ENCODE peak calls at places on chromosomes 5 and 9, in six cellular contexts. F is ovary, U is H1, L is neural crest cell, K is HFF-Myc, M is psoas muscle. T is an unnamed sample.

GRCh38 chr5:97854871-97855762 is 672.1 kb upstream of the RIOK2 start:
- DNase-seq in F (no peak), U (no peak), L (no peak), K (no peak), M (no peak), T (no peak)

GRCh38 chr5:88778736-88779135 is 104.2 kb downstream of the MEF2C start:
- DNase-seq in F (no peak), U (no peak), L (no peak), K (no peak), M (no peak), T (no peak)

GRCh38 chr5:128441165-128441564 is 96.9 kb downstream of the FBN2 start:
- DNase-seq in F (no peak), U (no peak), L (no peak), K (no peak), M (no peak), T (no peak)

GRCh38 chr9:13750061-13750460 is 470.6 kb upstream of the MPDZ start:
- DNase-seq in F (no peak), U (no peak), L (no peak), K (no peak), M (no peak), T (no peak)

GRCh38 chr9:130010151-130010988 is 32.6 kb downstream of the FNBP1 start:
- DNase-seq in F (no peak), U (no peak), L (no peak), K (no peak), M (no peak), T (no peak)

GRCh38 chr9:2745560-2746380 is 28.5 kb downstream of the KCNV2 start:
- DNase-seq in F (no peak), U (no peak), L (no peak), K (no peak), M (no peak), T (no peak)

GRCh38 chr9:91187965-91188344 is 173.8 kb downstream of the AUH start:
- DNase-seq in F (no peak), U (no peak), L (no peak), K (no peak), M (no peak), T (no peak)

GRCh38 chr5:158789441-158789840 is 310.3 kb downstream of the EBF1 start:
- DNase-seq in F (no peak), U (no peak), L (no peak), K (no peak), M (no peak), T (no peak)

GRCh38 chr9:84230355-84231136 is 110.0 kb downstream of the SLC28A3 start:
- DNase-seq in F (no peak), U (no peak), L (peak), K (peak), M (no peak), T (no peak)

GRCh38 chr5:36156619-36157018 is 4.7 kb downstream of the SKP2 start:
- DNase-seq in F (no peak), U (no peak), L (no peak), K (peak), M (no peak), T (no peak)

GRCh38 chr9:113479150-113479761 is 15.7 kb downstream of the RGS3 start:
- DNase-seq in F (no peak), U (no peak), L (no peak), K (no peak), M (no peak), T (no peak)

GRCh38 chr5:16534280-16534679 is 68.7 kb upstream of the ZNF622 start:
- DNase-seq in F (no peak), U (no peak), L (no peak), K (no peak), M (no peak), T (no peak)

GRCh38 chr5:180178516-180179398 is 30.3 kb downstream of the RASGEF1C start:
- DNase-seq in F (no peak), U (no peak), L (no peak), K (no peak), M (no peak), T (no peak)

GRCh38 chr9:135045264-135046155 is 42.0 kb upstream of the OLFM1 start:
- DNase-seq in F (no peak), U (peak), L (no peak), K (no peak), M (no peak), T (peak)

GRCh38 chr5:146283344-146283761 is 55.3 kb upstream of the POU4F3 start:
- DNase-seq in F (no peak), U (no peak), L (no peak), K (peak), M (no peak), T (no peak)

GRCh38 chr5:115321309-115321708 is 24.9 kb upstream of the CCDC112 start:
- DNase-seq in F (no peak), U (no peak), L (no peak), K (no peak), M (no peak), T (no peak)

GRCh38 chr9:98657897-98658296 is 50.8 kb downstream of the GABBR2 start:
- DNase-seq in F (no peak), U (no peak), L (no peak), K (no peak), M (no peak), T (no peak)

GRCh38 chr5:13591621-13592020 is 352.9 kb downstream of the DNAH5 start:
- DNase-seq in F (no peak), U (no peak), L (no peak), K (peak), M (no peak), T (no peak)

GRCh38 chr5:114305402-114306207 is 56.3 kb upstream of the KCNN2 start:
- DNase-seq in F (no peak), U (peak), L (no peak), K (peak), M (no peak), T (no peak)

GRCh38 chr5:2690293-2690692 is 61.2 kb downstream of the IRX2 start:
- DNase-seq in F (no peak), U (no peak), L (no peak), K (no peak), M (no peak), T (no peak)

GRCh38 chr5:75601996-75602395 is 9.3 kb upstream of the ANKDD1B start:
- DNase-seq in F (no peak), U (no peak), L (no peak), K (no peak), M (no peak), T (no peak)

GRCh38 chr9:37902804-37903580 is 935 bp downstream of the SLC25A51 start:
- DNase-seq in F (no peak), U (no peak), L (no peak), K (no peak), M (no peak), T (peak)

GRCh38 chr5:168424506-168425298 is 61.6 kb upstream of the RARS1 start:
- DNase-seq in F (no peak), U (no peak), L (no peak), K (no peak), M (no peak), T (no peak)

GRCh38 chr5:102590467-102590866 is 91.7 kb upstream of the SLCO6A1 start:
- DNase-seq in F (no peak), U (no peak), L (no peak), K (no peak), M (no peak), T (no peak)

GRCh38 chr5:72379936-72380335 is 59.8 kb downstream of the PTCD2 start:
- DNase-seq in F (no peak), U (no peak), L (no peak), K (no peak), M (no peak), T (no peak)

GRCh38 chr5:181241393-181241975 is 2.2 kb downstream of the RACK1 start:
- DNase-seq in F (no peak), U (no peak), L (no peak), K (no peak), M (no peak), T (no peak)

GRCh38 chr5:110844251-110844650 is 105.4 kb downstream of the SLC25A46 start:
- DNase-seq in F (no peak), U (no peak), L (no peak), K (no peak), M (no peak), T (no peak)

GRCh38 chr9:3719286-3719685 is 193.5 kb upstream of the RFX3 start:
- DNase-seq in F (no peak), U (no peak), L (no peak), K (no peak), M (no peak), T (no peak)

GRCh38 chr5:55480781-55481180 is 54.0 kb downstream of the PLPP1 start:
- DNase-seq in F (no peak), U (no peak), L (no peak), K (no peak), M (no peak), T (no peak)

GRCh38 chr5:38576442-38576841 is 20.0 kb upstream of the LIFR start:
- DNase-seq in F (no peak), U (no peak), L (no peak), K (no peak), M (no peak), T (no peak)

GRCh38 chr9:81393985-81394811 is 295.1 kb downstream of the TLE1 start:
- DNase-seq in F (no peak), U (no peak), L (no peak), K (no peak), M (no peak), T (no peak)

GRCh38 chr9:125524522-125524921 is 182.5 kb downstream of the MAPKAP1 start:
- DNase-seq in F (no peak), U (peak), L (no peak), K (no peak), M (no peak), T (no peak)

GRCh38 chr5:54443264-54443663 is 12.2 kb upstream of the HSPB3 start:
- DNase-seq in F (no peak), U (no peak), L (peak), K (no peak), M (no peak), T (no peak)

GRCh38 chr5:50712479-50712878 is 46.0 kb downstream of the PARP8 start:
- DNase-seq in F (no peak), U (no peak), L (no peak), K (no peak), M (no peak), T (no peak)

GRCh38 chr5:50710838-50711237 is 44.4 kb downstream of the PARP8 start:
- DNase-seq in F (no peak), U (no peak), L (no peak), K (no peak), M (no peak), T (no peak)

GRCh38 chr5:50711280-50711679 is 44.8 kb downstream of the PARP8 start:
- DNase-seq in F (no peak), U (no peak), L (no peak), K (no peak), M (no peak), T (no peak)

GRCh38 chr5:50704730-50705129 is 38.3 kb downstream of the PARP8 start:
- DNase-seq in F (no peak), U (no peak), L (no peak), K (no peak), M (no peak), T (no peak)

DNA sequence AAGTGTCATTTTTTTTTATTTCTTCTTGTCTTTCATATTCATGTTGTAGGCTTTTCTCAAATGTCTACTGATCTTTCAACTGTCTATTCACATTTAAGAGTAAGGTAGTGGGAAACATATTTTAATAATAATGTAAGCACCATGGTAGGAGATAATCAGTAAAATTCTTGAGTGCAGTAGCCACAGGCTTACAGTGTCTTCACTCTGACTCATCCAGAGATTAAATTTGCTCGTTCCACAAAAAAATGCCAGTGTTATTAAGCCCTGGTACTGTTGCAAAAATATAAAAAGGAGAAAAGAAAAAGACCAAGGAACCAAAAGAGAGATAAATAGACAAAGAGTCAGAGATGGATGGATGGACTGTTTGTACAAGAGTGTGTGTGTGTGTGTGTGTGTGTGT is 43.0 kb downstream of the PARP8 start:
- DNase-seq in F (no peak), U (no peak), L (no peak), K (no peak), M (no peak), T (no peak)
- TF ChIP-seq CTCF in F (no peak), U (no peak), L (no peak), K (no peak), M (no peak), T (no peak)

DNA sequence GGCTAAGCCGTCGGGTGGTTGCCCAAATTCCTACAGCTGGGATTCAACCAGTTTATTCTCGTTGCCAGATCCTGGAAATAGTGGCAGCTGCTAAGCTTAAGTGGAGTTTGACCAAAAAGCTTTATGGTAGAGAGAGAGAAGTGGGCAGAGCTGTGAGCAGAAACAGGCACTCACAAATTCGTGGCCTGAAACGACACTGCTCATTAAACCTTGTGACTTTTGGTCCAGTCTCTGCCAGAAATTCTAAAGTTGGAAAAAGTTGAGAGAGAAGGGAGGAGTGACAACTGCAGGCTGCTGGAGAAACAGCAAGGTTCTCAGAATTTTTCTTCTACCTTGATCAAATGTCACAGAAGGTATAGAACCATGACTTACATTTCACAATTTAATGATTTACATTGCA is 131.5 kb downstream of the MTX3 start:
- DNase-seq in F (no peak), U (peak), L (no peak), K (no peak), M (no peak), T (no peak)
- TF ChIP-seq CTCF in F (no peak), U (no peak), L (no peak), K (no peak), M (no peak), T (no peak)

GRCh38 chr5:60395712-60396329 is 304.1 kb downstream of the DEPDC1B start:
- DNase-seq in F (no peak), U (no peak), L (no peak), K (no peak), M (no peak), T (no peak)
- TF ChIP-seq CTCF in F (no peak), U (peak), L (no peak), K (peak), M (no peak), T (no peak)

DNA sequence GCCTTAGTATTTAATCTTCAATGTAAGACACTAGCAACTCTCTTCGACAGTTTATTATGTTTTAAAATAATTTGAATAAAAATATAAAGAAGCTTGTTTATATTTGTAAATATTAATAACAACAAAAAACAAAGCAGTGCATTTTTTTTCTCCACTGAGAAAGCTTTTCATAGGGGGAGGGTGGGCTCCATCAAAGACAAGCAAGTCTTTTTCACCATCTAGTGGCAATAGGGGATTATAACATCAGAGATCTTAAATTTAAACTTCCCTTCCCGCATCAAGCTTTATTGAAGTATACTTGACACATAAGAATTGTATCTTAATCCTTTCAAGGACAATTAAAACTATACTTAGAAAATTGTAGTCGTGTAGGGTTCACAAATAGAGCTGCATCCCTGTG is 9.3 kb upstream of the OR13F1 start:
- DNase-seq in F (no peak), U (no peak), L (no peak), K (no peak), M (no peak), T (no peak)
- TF ChIP-seq CTCF in F (no peak), U (peak), L (peak), K (no peak), M (no peak), T (no peak)

DNA sequence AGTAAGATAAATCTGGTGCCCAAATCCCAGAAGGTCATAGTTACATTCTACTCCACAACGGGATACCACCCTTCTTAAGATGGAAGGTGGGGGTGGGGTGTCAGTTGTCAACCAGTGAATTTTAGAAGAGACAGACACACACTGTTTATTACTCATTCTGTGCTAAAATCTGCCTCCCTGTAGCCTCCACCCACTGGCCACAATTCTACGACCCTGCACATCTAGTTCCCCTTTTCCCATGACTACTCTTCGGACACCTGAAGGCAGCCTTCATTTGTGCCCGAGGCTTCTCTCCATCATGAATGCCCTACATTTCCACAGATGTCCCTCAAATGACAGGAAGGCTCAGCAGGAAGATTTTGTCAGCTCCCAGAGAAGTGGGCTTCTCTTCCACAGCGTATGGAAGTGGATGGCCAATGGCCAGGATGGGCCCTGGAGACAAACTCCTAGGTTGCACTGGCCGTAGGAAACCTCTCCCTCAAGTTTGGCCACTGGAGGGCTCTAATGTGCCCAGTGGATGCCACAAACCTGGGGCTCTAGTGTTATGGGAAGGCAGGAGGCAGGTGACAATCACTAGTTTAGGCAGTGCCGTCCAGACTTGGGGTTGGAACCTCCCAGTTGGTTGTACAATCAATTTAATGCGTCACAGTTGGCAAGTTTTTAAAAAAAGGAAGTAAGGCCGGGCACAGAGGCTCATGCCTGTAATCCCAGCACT is 46.6 kb downstream of the PTPN3 start:
- DNase-seq in F (no peak), U (peak), L (no peak), K (no peak), M (no peak), T (no peak)
- TF ChIP-seq CTCF in F (no peak), U (peak), L (no peak), K (no peak), M (no peak), T (no peak)

GRCh38 chr9:121703014-121703734 is 51.7 kb downstream of the DAB2IP start:
- DNase-seq in F (no peak), U (no peak), L (no peak), K (no peak), M (no peak), T (no peak)
- TF ChIP-seq CTCF in F (no peak), U (peak), L (peak), K (peak), M (no peak), T (no peak)

DNA sequence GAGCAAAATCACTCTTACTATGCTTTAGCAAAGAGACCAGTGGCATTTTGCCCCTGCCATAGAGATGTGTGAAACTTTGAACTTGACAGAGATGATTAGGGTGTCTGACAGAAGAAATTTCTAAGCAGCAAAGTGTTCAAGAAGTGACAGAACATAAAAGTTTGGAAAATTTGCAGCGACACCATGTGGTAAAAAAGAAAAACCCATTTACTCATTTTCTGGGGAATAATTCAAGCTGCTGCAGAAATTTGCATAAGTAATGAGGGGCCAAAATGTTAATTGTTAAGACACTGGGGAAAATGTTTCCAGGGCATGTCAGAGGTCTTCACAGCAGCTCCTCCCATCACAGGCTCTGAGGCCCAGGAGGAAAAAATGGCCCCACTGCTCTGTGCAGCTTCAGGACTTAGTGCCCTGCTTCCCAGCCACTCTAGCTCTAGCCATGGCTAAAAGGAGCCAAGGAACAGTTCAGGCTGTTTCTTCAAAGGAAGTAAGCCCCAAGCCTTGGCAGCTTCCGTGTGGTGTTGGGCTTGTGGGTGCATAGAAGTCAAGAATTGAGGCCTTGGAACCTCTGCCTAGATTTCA is 6.1 kb upstream of the AP3B1 start:
- DNase-seq in F (no peak), U (no peak), L (no peak), K (no peak), M (no peak), T (no peak)
- TF ChIP-seq CTCF in F (no peak), U (peak), L (peak), K (no peak), M (peak), T (peak)

GRCh38 chr5:77140350-77140749 is 53.3 kb upstream of the ZBED3 start:
- DNase-seq in F (no peak), U (no peak), L (no peak), K (no peak), M (no peak), T (no peak)
- TF ChIP-seq CTCF in F (no peak), U (peak), L (no peak), K (no peak), M (no peak), T (no peak)

GRCh38 chr5:64384761-64385160 is 121.1 kb upstream of the RGS7BP start:
- DNase-seq in F (no peak), U (peak), L (peak), K (no peak), M (no peak), T (no peak)
- TF ChIP-seq CTCF in F (no peak), U (peak), L (peak), K (no peak), M (no peak), T (no peak)

T was measured in suprapubic skin.